ENCODE peak calls at places on chromosomes 2 and 18, in four cellular contexts. H is A549, G is GM12878, M is HepG2. P is an unnamed sample.

GRCh38 chr2:88632569-88632968 is 5.3 kb upstream of the EIF2AK3 start:
- DNase-seq in H (no peak), G (no peak), M (no peak), P (no peak)

GRCh38 chr18:56298935-56299334 is 339.5 kb downstream of the TXNL1 start:
- DNase-seq in H (peak), G (no peak), M (no peak), P (no peak)

GRCh38 chr2:88211809-88212154 is 41.6 kb downstream of the THNSL2 start:
- DNase-seq in H (no peak), G (no peak), M (no peak), P (no peak)

GRCh38 chr2:203670939-203671338 is 35.5 kb upstream of the CD28 start:
- DNase-seq in H (no peak), G (no peak), M (no peak), P (no peak)

GRCh38 chr2:24454258-24454657 is 36.8 kb upstream of the NCOA1 start:
- DNase-seq in H (no peak), G (no peak), M (no peak), P (no peak)

GRCh38 chr18:22345733-22346132 is 72.0 kb downstream of the CTAGE1 start:
- DNase-seq in H (no peak), G (no peak), M (no peak), P (no peak)

GRCh38 chr2:46967990-46968647 is 52.5 kb upstream of the MCFD2 start:
- DNase-seq in H (peak), G (no peak), M (no peak), P (no peak)

GRCh38 chr18:54950221-54950620 is 9.0 kb downstream of the CCDC68 start:
- DNase-seq in H (no peak), G (no peak), M (peak), P (no peak)

GRCh38 chr2:70959271-70959761 is 19.1 kb upstream of the ANKRD53 start:
- DNase-seq in H (no peak), G (no peak), M (no peak), P (no peak)

DNA sequence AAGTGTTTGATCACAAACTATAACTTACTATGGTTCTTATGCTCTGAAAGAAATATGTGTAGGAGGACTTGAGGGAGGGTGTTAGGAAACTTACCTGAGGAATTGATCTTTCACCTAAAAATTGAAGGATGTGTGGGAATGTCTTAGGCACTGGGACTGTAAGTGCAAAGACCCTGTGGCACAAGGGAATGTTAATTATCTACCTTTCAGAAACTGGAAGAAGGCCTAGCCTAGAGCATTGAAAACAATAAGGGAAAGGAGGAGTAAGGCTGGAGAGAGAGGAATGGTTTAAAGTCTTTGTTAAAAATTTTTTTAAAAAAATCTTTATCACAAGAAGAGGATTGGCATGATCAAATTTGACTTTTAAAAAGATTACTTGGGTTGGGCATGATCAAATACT is 7.9 kb downstream of the AFTPH start:
- DNase-seq in H (no peak), G (no peak), M (no peak), P (no peak)
- TF ChIP-seq PBX3 in H (no peak), G (no peak), M (no peak), P (no peak)

GRCh38 chr2:37880546-37880945 is 44.5 kb upstream of the RMDN2 start:
- DNase-seq in H (no peak), G (no peak), M (peak), P (no peak)
- TF ChIP-seq CTCF in H (no peak), G (peak), M (no peak), P (no peak)

DNA sequence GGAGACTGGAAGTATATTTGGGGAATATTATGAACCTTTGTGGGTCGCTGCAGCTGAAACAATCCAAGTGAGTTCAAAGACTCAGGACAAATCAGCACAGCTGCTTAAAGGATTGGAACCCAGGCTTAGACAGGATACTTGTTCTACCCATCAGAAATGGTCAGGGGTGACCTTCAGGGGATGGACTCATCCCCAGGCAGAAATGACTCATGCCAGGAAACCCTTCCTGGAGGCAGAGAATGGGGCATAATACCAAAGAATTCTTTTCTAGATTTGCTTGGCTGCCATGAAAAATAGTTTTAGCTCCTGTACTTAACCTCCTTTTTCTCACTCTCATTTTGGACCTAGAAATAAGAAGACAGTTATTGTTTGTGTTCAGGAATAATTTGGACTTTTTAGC is 425.5 kb downstream of the TSN start:
- DNase-seq in H (no peak), G (no peak), M (no peak), P (no peak)
- TF ChIP-seq RFX5 in H (no peak), G (no peak), M (no peak), P (no peak)

DNA sequence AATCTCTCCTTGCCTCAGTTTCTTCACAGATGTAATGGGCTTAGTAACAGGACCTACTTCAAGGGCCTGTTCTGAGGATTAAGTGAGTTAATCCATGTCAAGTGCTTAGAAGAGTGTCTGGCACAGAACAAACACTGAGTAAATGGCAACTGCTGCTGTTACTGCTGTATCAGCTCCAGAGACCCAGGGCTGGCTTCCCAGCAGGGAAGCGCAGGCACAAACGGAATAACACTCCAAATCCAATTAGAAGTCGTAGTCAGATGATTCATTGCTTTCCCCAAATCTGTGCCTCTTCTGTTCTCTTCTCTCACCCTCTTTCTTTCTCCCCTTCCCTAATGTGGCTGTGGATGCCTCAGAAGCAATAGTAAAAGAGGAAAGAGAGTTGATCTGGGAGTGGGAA is 101.1 kb upstream of the FZD7 start:
- DNase-seq in H (no peak), G (no peak), M (no peak), P (peak)
- TF ChIP-seq PBX3 in H (no peak), G (no peak), M (no peak), P (no peak)

DNA sequence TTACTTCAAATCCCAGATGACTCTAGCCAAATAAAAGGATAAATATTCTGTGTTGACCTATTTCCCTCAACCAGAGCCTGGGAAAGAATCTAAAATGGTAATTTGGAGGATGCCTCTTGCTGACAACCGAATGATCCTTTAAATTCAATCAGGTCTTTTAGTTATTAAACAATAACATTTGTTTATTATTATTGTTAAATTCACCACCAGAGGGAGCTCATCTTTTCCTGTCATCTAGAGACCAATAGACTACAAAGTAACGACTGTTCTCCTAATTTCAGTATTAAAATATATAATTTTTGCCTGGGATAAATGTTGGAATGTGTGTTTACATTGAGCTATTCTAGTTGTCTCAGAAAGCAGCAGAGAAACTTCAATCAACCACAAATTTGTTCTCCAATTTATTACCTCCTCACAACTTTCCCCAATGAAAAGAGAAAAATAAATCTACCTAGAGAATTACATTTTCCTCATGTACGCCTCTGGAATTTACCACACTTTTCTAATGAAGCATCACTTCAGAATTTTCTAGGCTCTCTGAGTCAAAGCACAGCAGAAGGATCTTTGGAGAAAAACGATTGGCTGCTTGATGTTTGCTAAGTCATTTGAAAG is 142.7 kb downstream of the SCG2 start:
- DNase-seq in H (peak), G (no peak), M (no peak), P (peak)
- TF ChIP-seq CTCF in H (peak), G (peak), M (no peak), P (peak)

DNA sequence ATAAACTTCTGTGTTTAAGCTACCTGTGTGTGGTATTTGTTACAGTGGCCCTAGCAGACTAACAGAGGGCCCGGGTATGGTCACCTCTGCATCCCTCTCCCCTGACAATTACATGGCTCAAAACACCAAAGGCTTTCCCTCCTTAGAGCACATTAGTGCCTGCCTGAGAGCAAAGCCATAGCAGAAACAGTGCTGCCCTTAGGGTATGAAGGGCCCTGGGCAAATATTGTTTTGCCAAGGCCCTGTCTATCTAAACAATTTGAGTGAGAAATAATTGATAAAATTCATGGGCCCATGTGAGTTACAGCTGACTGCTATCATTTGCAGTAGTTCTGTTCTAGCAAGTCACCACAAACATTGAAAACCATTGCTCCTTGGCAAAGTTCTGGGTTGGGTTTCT is 109.2 kb upstream of the MYCN start:
- DNase-seq in H (no peak), G (no peak), M (no peak), P (no peak)
- TF ChIP-seq RFX5 in H (no peak), G (no peak), M (no peak), P (no peak)

GRCh38 chr2:219416938-219417337 is 1.2 kb upstream of the DES start:
- DNase-seq in H (no peak), G (no peak), M (no peak), P (no peak)
- TF ChIP-seq PBX3 in H (no peak), G (no peak), M (no peak), P (no peak)

P was measured in SK-N-SH.